ENCODE peak calls at places on chromosomes 2 and 18, in eight cellular contexts. A is mammary epithelial cell, J is spleen, C is tibial artery, G is WERI-Rb-1, X is keratinocyte, Q is gastrocnemius medialis, T is stomach. V is an unnamed sample.
A peak's percentile ranks its signal among the peaks of the same experiment; 100 is the strongest.

GRCh38 chr2:157194097-157194688 is 63.3 kb upstream of the GALNT5 start:
- DNase-seq in T (no peak), X (no peak), C (no peak), J (no peak), G (no peak), A (peak; percentile 49), Q (no peak), V (no peak)

GRCh38 chr2:113391073-113391472 is 46.4 kb upstream of the ZNG1B start:
- DNase-seq in G (no peak), A (no peak), Q (no peak), C (no peak), T (no peak), J (no peak), X (no peak), V (no peak)

GRCh38 chr18:44036500-44036899 is 644.2 kb upstream of the SETBP1 start:
- DNase-seq in A (no peak), J (no peak), G (no peak), X (no peak), Q (no peak), T (peak; percentile 32), C (no peak), V (no peak)

GRCh38 chr18:73283788-73284187 is 416.0 kb upstream of the NETO1 start:
- DNase-seq in G (no peak), C (no peak), Q (no peak), X (no peak), T (no peak), A (peak; percentile 81), J (no peak), V (no peak)

GRCh38 chr18:58087928-58088722 is 44.1 kb downstream of the NEDD4L start:
- DNase-seq in Q (no peak), T (peak; percentile 83), A (peak; percentile 97), G (no peak), X (peak; percentile 97), J (no peak), C (no peak), V (peak; percentile 74)

GRCh38 chr2:204984421-204984925 is 439.2 kb downstream of the PARD3B start:
- DNase-seq in T (no peak), X (no peak), C (no peak), J (no peak), G (peak; percentile 15), A (no peak), Q (no peak), V (no peak)

GRCh38 chr2:127089466-127090235 is 17.3 kb downstream of the BIN1 start:
- DNase-seq in T (no peak), C (no peak), X (no peak), J (no peak), A (no peak), G (no peak), Q (peak; percentile 74), V (no peak)

GRCh38 chr18:55101458-55101824 is 142.2 kb upstream of the CCDC68 start:
- DNase-seq in X (no peak), Q (no peak), J (no peak), G (no peak), T (no peak), A (no peak), C (no peak), V (no peak)

GRCh38 chr2:46722142-46722541 is 193.5 kb downstream of the MCFD2 start:
- DNase-seq in C (no peak), G (no peak), X (no peak), A (no peak), Q (no peak), T (no peak), J (no peak), V (no peak)

GRCh38 chr18:45690975-45691815 is 32.8 kb upstream of the SLC14A1 start:
- DNase-seq in Q (peak; percentile 44), G (peak; percentile 75), J (peak; percentile 87), A (peak; percentile 66), T (peak; percentile 82), C (peak; percentile 88), X (peak; percentile 42), V (peak; percentile 75)

GRCh38 chr2:86500325-86500724 is 59.2 kb downstream of the KDM3A start:
- DNase-seq in X (no peak), T (no peak), Q (no peak), G (no peak), A (no peak), C (no peak), J (no peak), V (no peak)

GRCh38 chr2:86499326-86499725 is 58.2 kb downstream of the KDM3A start:
- DNase-seq in J (no peak), G (no peak), A (peak; percentile 20), T (no peak), Q (no peak), C (no peak), X (no peak), V (no peak)

GRCh38 chr2:86498468-86499260 is 57.5 kb downstream of the KDM3A start:
- DNase-seq in T (no peak), Q (no peak), G (no peak), X (peak; percentile 73), A (peak; percentile 89), C (no peak), J (no peak), V (no peak)
- H3K36me3 ChIP-seq in T (peaks cover 30% of the 10 kb centered on the region), Q (peaks cover 51% of the 10 kb centered on the region), G (peaks cover 57% of the 10 kb centered on the region), X (peaks cover 3% of the 10 kb centered on the region), A (no peaks in the 10 kb centered on the region), C (peaks cover 64% of the 10 kb centered on the region), J (peaks cover 9% of the 10 kb centered on the region), V (peaks cover 22% of the 10 kb centered on the region)

DNA sequence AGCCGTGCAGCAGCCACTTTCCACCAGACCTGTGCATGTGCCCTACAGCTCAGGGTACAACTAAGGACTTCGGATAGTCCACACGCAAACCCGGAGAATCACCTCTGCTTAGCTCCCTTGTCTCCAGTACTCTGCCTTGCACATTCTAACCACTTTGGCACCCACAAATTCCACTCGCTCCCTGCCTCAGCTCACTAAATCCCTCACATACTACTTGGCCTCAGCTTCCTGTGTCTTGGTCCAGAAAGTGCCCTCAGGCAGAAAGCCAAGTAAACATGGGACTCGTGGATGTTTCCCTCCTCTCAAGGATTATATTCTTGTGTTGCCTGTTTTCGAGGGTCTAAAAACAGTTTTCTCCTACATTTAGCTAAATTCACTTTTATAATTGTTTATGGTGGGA is 157.8 kb upstream of the DAPL1 start:
- DNase-seq in X (no peak), J (no peak), T (no peak), Q (no peak), C (no peak), A (no peak), G (no peak), V (no peak)
- H3K36me3 ChIP-seq in X (peaks cover 7% of the 10 kb centered on the region), J (no peaks in the 10 kb centered on the region), T (peaks cover 5% of the 10 kb centered on the region), Q (peaks cover 6% of the 10 kb centered on the region), C (peaks cover under 1% of the 10 kb centered on the region), A (peaks cover 20% of the 10 kb centered on the region), G (peaks cover 12% of the 10 kb centered on the region), V (no peaks in the 10 kb centered on the region)

GRCh38 chr18:13260927-13261471 is 42.4 kb downstream of the LDLRAD4 start:
- DNase-seq in J (peak; percentile 51), C (no peak), A (no peak), X (no peak), Q (no peak), G (no peak), T (no peak), V (no peak)
- H3K36me3 ChIP-seq in J (no peaks in the 10 kb centered on the region), C (no peaks in the 10 kb centered on the region), A (no peaks in the 10 kb centered on the region), X (no peaks in the 10 kb centered on the region), Q (no peaks in the 10 kb centered on the region), G (no peaks in the 10 kb centered on the region), T (no peaks in the 10 kb centered on the region), V (no peaks in the 10 kb centered on the region)

GRCh38 chr2:200993097-200993496 is 29.6 kb upstream of the ORC2 start:
- DNase-seq in A (no peak), J (no peak), C (no peak), T (no peak), X (no peak), Q (no peak), G (no peak), V (no peak)
- H3K36me3 ChIP-seq in A (peaks cover 9% of the 10 kb centered on the region), J (no peaks in the 10 kb centered on the region), C (peaks cover 26% of the 10 kb centered on the region), T (peaks cover 22% of the 10 kb centered on the region), X (peaks cover 13% of the 10 kb centered on the region), Q (peaks cover 68% of the 10 kb centered on the region), G (peaks cover 38% of the 10 kb centered on the region), V (no peaks in the 10 kb centered on the region)

DNA sequence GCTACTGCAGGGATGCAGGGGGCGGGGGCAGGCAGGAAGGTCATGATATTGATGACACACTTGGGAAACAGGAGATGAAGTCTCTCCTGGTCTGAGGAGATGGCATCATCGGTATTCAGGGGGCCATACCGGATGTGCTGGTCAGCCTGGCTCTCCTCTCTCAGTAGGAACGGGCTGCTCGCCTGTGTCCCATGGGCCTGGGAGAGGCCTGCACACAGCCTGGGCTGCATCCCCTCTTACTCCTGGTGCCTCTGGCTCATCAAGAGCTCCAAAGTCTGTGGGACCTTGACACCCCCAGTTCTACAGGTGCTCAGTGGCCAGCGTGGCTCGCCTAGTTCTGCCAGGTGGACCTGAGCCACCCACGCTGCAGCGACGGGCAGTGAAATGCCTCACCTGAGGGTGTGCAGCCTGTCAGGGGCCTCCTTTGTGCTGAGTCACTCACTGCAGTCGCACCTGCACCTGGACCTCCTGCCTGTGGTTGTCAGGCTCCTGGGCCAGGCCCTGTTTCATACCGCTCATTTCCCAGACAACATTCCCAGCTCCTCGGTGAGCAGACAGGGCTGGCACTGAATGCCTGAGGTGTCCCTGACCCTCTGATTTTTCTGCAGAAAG is 18.6 kb upstream of the CNDP1 start:
- DNase-seq in X (no peak), J (peak; percentile 74), T (peak; percentile 24), G (no peak), Q (no peak), C (peak; percentile 53), A (peak; percentile 23), V (no peak)
- H3K36me3 ChIP-seq in X (peaks cover 48% of the 10 kb centered on the region), J (peaks cover 11% of the 10 kb centered on the region), T (peaks cover 82% of the 10 kb centered on the region), G (peaks cover 89% of the 10 kb centered on the region), Q (peaks cover 89% of the 10 kb centered on the region), C (peaks cover 80% of the 10 kb centered on the region), A (peaks cover 12% of the 10 kb centered on the region), V (peaks cover 30% of the 10 kb centered on the region)

DNA sequence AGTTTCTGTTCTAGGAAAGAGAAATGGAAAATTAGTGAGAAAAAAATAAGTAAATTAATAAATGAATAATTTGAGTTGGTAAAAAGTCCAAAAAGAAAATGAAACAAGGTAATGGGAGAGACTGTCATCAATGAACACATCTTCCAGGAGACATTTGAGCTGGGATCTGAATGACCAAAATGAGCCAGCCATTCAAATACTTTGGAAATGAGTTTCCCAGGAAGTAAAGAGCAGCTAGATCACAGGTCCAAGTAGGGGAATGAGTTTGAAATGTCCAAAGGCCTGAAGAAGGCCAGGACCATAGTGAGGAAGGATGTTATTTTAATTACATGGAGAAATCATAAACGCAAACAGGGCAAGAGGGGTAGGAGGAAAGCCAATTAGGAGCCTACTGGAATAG is 6.6 kb upstream of the DNAH7 start:
- DNase-seq in G (no peak), C (no peak), X (no peak), J (no peak), Q (no peak), A (no peak), T (no peak), V (no peak)
- H3K36me3 ChIP-seq in G (no peaks in the 10 kb centered on the region), C (no peaks in the 10 kb centered on the region), X (no peaks in the 10 kb centered on the region), J (no peaks in the 10 kb centered on the region), Q (no peaks in the 10 kb centered on the region), A (no peaks in the 10 kb centered on the region), T (no peaks in the 10 kb centered on the region), V (no peaks in the 10 kb centered on the region)

DNA sequence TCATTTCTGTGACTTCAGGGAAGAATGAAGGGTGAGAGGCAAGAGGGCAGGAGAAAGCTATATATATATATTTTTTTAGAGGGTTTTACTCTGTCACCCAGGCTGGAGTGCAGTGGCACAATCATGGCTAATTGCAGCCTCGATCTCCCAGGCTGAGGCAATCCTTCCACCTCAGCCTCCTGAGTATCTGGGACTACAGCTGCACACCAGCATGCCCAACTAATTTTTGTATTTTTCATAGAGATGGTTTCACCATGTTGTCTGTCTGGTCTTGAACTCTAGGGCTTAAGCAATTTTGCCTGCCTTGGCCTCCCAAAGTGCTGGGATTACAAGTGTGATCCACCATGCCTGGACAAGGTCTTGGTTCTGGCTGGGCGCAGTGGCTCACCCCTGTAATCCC is 3.4 kb downstream of the ATIC start:
- DNase-seq in C (no peak), Q (no peak), J (no peak), A (no peak), T (no peak), X (no peak), G (no peak), V (no peak)
- H3K36me3 ChIP-seq in C (peaks cover 21% of the 10 kb centered on the region), Q (peaks cover 16% of the 10 kb centered on the region), J (no peaks in the 10 kb centered on the region), A (peaks cover 23% of the 10 kb centered on the region), T (peaks cover 16% of the 10 kb centered on the region), X (peaks cover 4% of the 10 kb centered on the region), G (peaks cover 58% of the 10 kb centered on the region), V (no peaks in the 10 kb centered on the region)

V was measured in colonic mucosa.